ENCODE peak calls at places on chromosomes 16 and 17, in six cellular contexts. M is neuronal stem cell, V is mesenchymal stem cell, O is trophoblast cell, B is H1, L is IMR-90. K is an unnamed sample.

GRCh38 chr17:17907469-17907868 is 64.7 kb downstream of the TOM1L2 start:
- DNase-seq in M (no peak), O (no peak), V (no peak), B (no peak), L (no peak), K (no peak)

GRCh38 chr16:30609002-30609927 is 924 bp downstream of the ZNF689 start:
- DNase-seq in O (peak), V (peak), B (no peak), L (peak), M (no peak), K (peak)

GRCh38 chr16:6947291-6947690 is 385.4 kb upstream of the RBFOX1 start:
- DNase-seq in M (no peak), O (no peak), L (no peak), V (no peak), B (no peak), K (no peak)

GRCh38 chr16:88659160-88659559 is 3.7 kb downstream of the MVD start:
- DNase-seq in M (no peak), L (no peak), O (no peak), B (no peak), V (no peak), K (no peak)

GRCh38 chr16:2511128-2511785 is 2.5 kb upstream of the ATP6V0C start:
- DNase-seq in V (peak), L (peak), B (no peak), O (no peak), M (no peak), K (peak)

GRCh38 chr16:4415538-4416199 is 727 bp downstream of the CORO7 start:
- DNase-seq in M (no peak), V (no peak), L (no peak), B (no peak), O (peak), K (peak)

GRCh38 chr16:28103516-28104170 is 40.1 kb upstream of the GSG1L start:
- DNase-seq in B (no peak), M (no peak), O (no peak), L (no peak), V (no peak), K (no peak)

GRCh38 chr16:46650224-46650623 is 29.0 kb upstream of the SHCBP1 start:
- DNase-seq in M (no peak), L (peak), O (peak), B (no peak), V (peak), K (no peak)

GRCh38 chr17:7897090-7897489 is 8.5 kb downstream of the CHD3 start:
- DNase-seq in O (no peak), B (no peak), L (peak), M (no peak), V (no peak), K (no peak)

GRCh38 chr16:84911490-84912216 is 91.9 kb downstream of the CRISPLD2 start:
- DNase-seq in L (no peak), M (no peak), B (no peak), V (peak), O (peak), K (no peak)

GRCh38 chr17:48850792-48851325 is 20.0 kb downstream of the CALCOCO2 start:
- DNase-seq in V (no peak), B (no peak), L (no peak), O (no peak), M (no peak), K (no peak)
- H3K14ac ChIP-seq in V (no peak), B (no peak), L (no peak), O (no peak), M (no peak), K (no peak)

DNA sequence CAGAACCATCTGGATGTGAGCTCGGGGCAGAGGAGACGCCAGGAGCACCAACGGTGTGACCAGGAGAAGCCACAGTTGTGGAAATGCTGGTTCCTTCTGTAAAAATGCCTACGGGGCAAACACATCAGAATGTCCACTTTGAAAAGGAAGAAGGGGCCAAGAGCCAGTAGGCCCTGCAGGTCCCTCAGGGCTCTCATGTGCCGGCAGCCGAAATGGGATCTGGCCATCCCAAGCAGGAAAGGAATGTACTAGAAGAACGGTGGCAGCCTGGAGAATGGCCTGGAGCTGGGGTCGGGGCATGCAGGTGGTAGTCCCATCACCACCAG is 162.1 kb upstream of the PLCG2 start:
- DNase-seq in O (peak), V (no peak), L (no peak), B (no peak), M (no peak), K (no peak)
- H3K4me2 ChIP-seq in O (no peak), V (no peak), L (no peak), B (no peak), M (no peak), K (no peak)

GRCh38 chr16:58755989-58756649 is 22.0 kb upstream of the GOT2 start:
- DNase-seq in O (peak), B (peak), V (peak), M (peak), L (peak), K (peak)

GRCh38 chr16:58756650-58757332 is 22.7 kb upstream of the GOT2 start:
- DNase-seq in B (no peak), L (no peak), O (no peak), V (no peak), M (no peak), K (no peak)

DNA sequence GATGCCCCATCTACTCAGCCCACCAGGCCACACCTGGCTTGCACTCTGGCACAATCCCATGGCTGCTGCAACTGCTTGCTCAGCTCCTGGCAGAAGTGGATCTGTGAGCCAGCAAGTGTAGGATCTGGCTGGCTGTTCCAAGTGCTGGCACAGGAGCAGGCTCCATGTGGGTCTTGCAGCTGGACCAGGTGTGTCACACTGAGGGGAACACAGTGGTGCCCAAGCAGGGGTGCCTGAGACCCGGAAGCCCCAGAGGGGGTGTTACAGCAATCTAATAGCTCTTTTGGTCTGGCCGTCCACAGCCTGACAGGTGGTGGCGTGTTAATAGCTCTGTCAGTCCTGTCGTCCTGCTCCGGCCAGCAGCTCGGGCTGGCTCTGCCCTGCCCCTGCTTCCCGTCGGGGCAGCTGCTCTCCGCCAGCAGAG is 19.6 kb upstream of the GOT2 start:
- DNase-seq in V (no peak), O (no peak), B (no peak), M (no peak), L (no peak), K (peak)
- H3K14ac ChIP-seq in V (no peak), O (no peak), B (no peak), M (no peak), L (no peak), K (no peak)

GRCh38 chr17:49035470-49036269 is 38.5 kb downstream of the IGF2BP1 start:
- DNase-seq in V (peak), M (no peak), L (peak), B (no peak), O (peak), K (peak)

GRCh38 chr17:49036270-49036626 is 39.1 kb downstream of the IGF2BP1 start:
- DNase-seq in M (no peak), L (no peak), O (no peak), V (no peak), B (no peak), K (no peak)

GRCh38 chr17:49028271-49028670 is 31.1 kb downstream of the IGF2BP1 start:
- DNase-seq in B (no peak), M (no peak), L (no peak), O (no peak), V (no peak), K (no peak)

GRCh38 chr17:49029841-49030240 is 32.7 kb downstream of the IGF2BP1 start:
- DNase-seq in V (no peak), L (no peak), M (no peak), O (no peak), B (no peak), K (no peak)

DNA sequence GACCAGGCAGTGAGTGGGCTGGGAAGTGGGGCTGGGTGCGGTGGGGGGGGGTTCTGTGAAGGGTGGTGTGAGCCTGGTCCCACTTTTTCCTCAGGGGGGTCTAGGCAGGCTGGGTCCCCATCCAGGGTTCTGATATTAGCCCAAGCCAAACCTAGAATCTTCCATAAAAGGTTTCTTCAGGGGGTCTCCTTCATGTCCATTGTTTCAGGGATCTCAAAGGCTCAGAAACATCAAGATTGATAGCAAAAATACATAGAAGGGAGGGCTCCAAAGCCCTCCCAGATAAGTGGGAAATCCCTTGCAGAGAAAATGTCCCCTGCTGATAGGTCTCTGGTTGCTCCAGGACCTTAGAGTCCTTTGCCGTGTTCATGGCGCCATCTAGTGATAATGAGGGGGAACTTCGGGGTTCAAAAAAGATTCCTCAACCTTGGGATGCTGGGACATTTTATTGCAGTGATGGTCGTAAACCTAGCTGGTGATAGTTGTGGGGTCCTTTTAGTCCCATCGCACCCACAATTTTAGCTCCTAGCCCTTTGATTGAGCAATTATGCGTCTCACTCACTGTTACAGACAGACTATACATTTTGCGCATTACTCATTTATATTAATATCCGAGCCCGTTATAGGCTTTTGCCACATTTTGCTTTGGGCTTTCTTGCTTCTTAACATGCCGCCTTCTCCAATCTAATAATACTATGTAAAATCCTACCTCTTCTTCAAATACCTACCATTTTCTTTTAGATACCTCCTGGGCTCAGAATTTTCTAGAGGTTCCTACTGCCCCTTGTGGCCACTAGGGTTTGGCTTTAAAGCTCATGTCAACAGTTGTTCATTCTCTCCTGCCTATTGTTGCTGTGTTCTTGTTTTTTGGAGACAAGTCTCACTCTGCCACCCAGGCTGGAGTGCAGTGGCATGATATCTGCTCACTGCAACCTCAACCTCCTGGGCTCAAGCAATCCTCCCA is 35.1 kb downstream of the IGF2BP1 start:
- DNase-seq in B (no peak), L (peak), O (peak), M (peak), V (peak), K (peak)
- H3K4me2 ChIP-seq in B (no peak), L (no peak), O (no peak), M (no peak), V (no peak), K (no peak)

DNA sequence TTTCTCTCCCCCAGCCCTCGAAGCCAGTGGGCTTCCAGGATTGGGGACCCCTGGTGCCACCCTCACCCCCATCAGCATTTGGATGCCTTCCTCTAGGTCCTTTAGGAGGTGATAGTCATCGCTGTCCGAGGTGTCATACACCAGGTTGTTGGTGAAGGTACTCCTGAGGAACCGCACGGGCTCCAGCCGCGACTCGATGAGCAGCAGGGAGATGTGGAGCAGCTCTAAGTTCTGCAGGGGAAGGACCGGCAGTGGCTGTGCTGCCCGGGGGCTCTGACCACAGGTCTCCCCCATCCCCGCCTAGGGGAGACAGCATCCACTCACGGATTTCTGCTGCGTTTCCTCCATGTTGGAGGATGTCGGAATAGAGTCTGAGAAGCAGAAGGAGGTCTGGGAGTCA is 962 bp downstream of the CSHL1 start:
- DNase-seq in M (no peak), O (no peak), L (no peak), B (no peak), V (no peak), K (no peak)
- H3K14ac ChIP-seq in M (no peak), O (no peak), L (no peak), B (no peak), V (no peak), K (no peak)